ENCODE peak calls at places on chromosomes 13 and 19, in eight cellular contexts. C is endothelial cell of umbilical vein, Y is HepG2, F is hepatocyte, R is astrocyte, W is GM23248, H is PC-3, P is SK-N-SH. G is an unnamed sample. For H4K20me1 and H3K4me1, the result is how much of the 10 kb centered on the place peaks cover.

GRCh38 chr13:90531744-90532143 is 815.7 kb upstream of the MIR17HG start:
- DNase-seq in W (no peak), P (no peak), F (no peak), R (no peak), C (no peak), Y (no peak), H (no peak), G (no peak)

GRCh38 chr19:44003461-44004134 is 841 bp downstream of the ZNF230 start:
- DNase-seq in H (no peak), P (no peak), C (peak), Y (peak), R (no peak), F (peak), W (peak), G (no peak)

GRCh38 chr13:79062291-79062690 is 343.8 kb downstream of the RBM26 start:
- DNase-seq in R (no peak), P (peak), C (no peak), F (no peak), W (no peak), Y (no peak), H (no peak), G (no peak)

GRCh38 chr13:109468123-109468522 is 318.3 kb downstream of the IRS2 start:
- DNase-seq in W (no peak), C (no peak), R (no peak), F (no peak), H (no peak), P (no peak), Y (no peak), G (no peak)

GRCh38 chr13:98270819-98271218 is 93.8 kb upstream of the RNF113B start:
- DNase-seq in F (no peak), P (no peak), H (no peak), C (no peak), Y (no peak), R (no peak), W (no peak), G (no peak)

GRCh38 chr13:110801044-110801443 is 87.5 kb downstream of the ING1 start:
- DNase-seq in H (no peak), W (no peak), P (no peak), F (no peak), R (no peak), Y (no peak), C (no peak), G (no peak)

GRCh38 chr19:29841209-29841558 is 29.4 kb downstream of the CCNE1 start:
- DNase-seq in C (no peak), W (peak), H (peak), R (no peak), P (no peak), Y (peak), F (no peak), G (peak)

GRCh38 chr13:100789025-100789424 is 114.4 kb upstream of the TMTC4 start:
- DNase-seq in C (no peak), W (no peak), Y (no peak), P (no peak), F (no peak), R (no peak), H (no peak), G (no peak)

GRCh38 chr13:37403776-37404497 is 194.6 kb downstream of the POSTN start:
- DNase-seq in F (no peak), C (no peak), H (no peak), P (no peak), R (peak), W (peak), Y (no peak), G (no peak)

GRCh38 chr13:85040176-85040660 is 759.0 kb downstream of the SLITRK6 start:
- DNase-seq in C (no peak), Y (no peak), R (no peak), F (no peak), H (no peak), W (no peak), P (peak), G (no peak)

GRCh38 chr13:99422556-99423220 is 78.6 kb upstream of the TM9SF2 start:
- DNase-seq in C (no peak), H (no peak), R (no peak), Y (no peak), P (no peak), W (no peak), F (no peak), G (no peak)

GRCh38 chr19:33905937-33906577 is 109.4 kb downstream of the KCTD15 start:
- DNase-seq in Y (no peak), C (peak), F (peak), H (peak), P (peak), W (peak), R (no peak), G (peak)

GRCh38 chr13:50577806-50578205 is 265.7 kb downstream of the DLEU7 start:
- DNase-seq in H (no peak), Y (no peak), C (no peak), R (no peak), F (no peak), P (no peak), W (no peak), G (no peak)

GRCh38 chr19:3642987-3643386 is 16.4 kb upstream of the CACTIN start:
- DNase-seq in Y (no peak), F (no peak), H (no peak), P (peak), C (peak), W (peak), R (no peak), G (no peak)

GRCh38 chr19:57802269-57802668 is 12.4 kb downstream of the ZNF552 start:
- DNase-seq in P (no peak), R (no peak), W (no peak), Y (no peak), C (no peak), H (no peak), F (no peak), G (no peak)

GRCh38 chr13:100848304-100848703 is 173.7 kb upstream of the TMTC4 start:
- DNase-seq in F (no peak), W (no peak), H (no peak), R (no peak), P (no peak), Y (no peak), C (no peak), G (no peak)

GRCh38 chr13:94617389-94618000 is 15.8 kb downstream of the GPR180 start:
- DNase-seq in C (peak), F (peak), W (peak), H (peak), R (no peak), Y (peak), P (peak), G (no peak)

GRCh38 chr13:92843549-92843948 is 383.1 kb upstream of the GPC6 start:
- DNase-seq in P (no peak), W (peak), R (peak), C (no peak), H (peak), Y (no peak), F (peak), G (no peak)

GRCh38 chr19:1296078-1296477 is 10.4 kb downstream of the EFNA2 start:
- DNase-seq in R (no peak), F (no peak), P (no peak), C (no peak), Y (no peak), H (no peak), W (no peak), G (no peak)

GRCh38 chr13:23950736-23951510 is 53.6 kb upstream of the C1QTNF9B start:
- DNase-seq in P (no peak), F (no peak), C (no peak), H (no peak), R (no peak), W (peak), Y (no peak), G (no peak)

GRCh38 chr13:54628383-54628782 is 1599.8 kb downstream of the OLFM4 start:
- DNase-seq in F (no peak), H (peak), R (no peak), Y (no peak), W (no peak), C (no peak), P (no peak), G (no peak)

GRCh38 chr13:97535619-97536018 is 101.7 kb downstream of the RAP2A start:
- DNase-seq in F (no peak), Y (no peak), H (peak), C (no peak), R (peak), P (no peak), W (peak), G (peak)

GRCh38 chr13:70960841-70961443 is 852.7 kb upstream of the KLHL1 start:
- DNase-seq in Y (peak), C (peak), W (peak), F (peak), P (peak), R (peak), H (peak), G (no peak)

GRCh38 chr19:50944795-50945194 is 8.0 kb downstream of the KLK5 start:
- DNase-seq in P (no peak), Y (no peak), C (no peak), F (no peak), R (no peak), W (no peak), H (no peak), G (no peak)

GRCh38 chr13:86464193-86464592 is 665.0 kb upstream of the SLITRK6 start:
- DNase-seq in R (no peak), W (peak), Y (no peak), C (no peak), H (peak), F (no peak), P (peak), G (no peak)

GRCh38 chr19:42653841-42654240 is 59.1 kb upstream of the CEACAM8 start:
- DNase-seq in W (no peak), R (no peak), F (no peak), C (no peak), P (no peak), H (no peak), Y (no peak), G (no peak)

GRCh38 chr13:108227651-108228272 is 9.6 kb downstream of the ABHD13 start:
- DNase-seq in H (peak), P (peak), C (peak), F (peak), R (no peak), W (peak), Y (peak), G (no peak)
- H4K20me1 ChIP-seq in H (under half), P (under half), C (under half), F (under half), R (half or more), W (under half), Y (under half), G (under half)

GRCh38 chr13:44989071-44989889 is at the start of the genes GPALPP1 and NUFIP1:
- DNase-seq in F (peak), W (peak), P (peak), R (peak), H (peak), C (peak), Y (peak), G (peak)
- H3K27ac ChIP-seq in F (peak), W (peak), P (peak), R (peak), H (peak), C (peak), Y (peak), G (peak)

GRCh38 chr19:35006999-35007365 is 6.9 kb downstream of the GRAMD1A start:
- DNase-seq in Y (no peak), P (no peak), W (no peak), C (no peak), H (no peak), F (no peak), R (no peak), G (no peak)

GRCh38 chr19:35002037-35002535 is 2.0 kb downstream of the GRAMD1A start:
- DNase-seq in Y (no peak), F (no peak), R (no peak), H (no peak), W (no peak), C (no peak), P (peak), G (no peak)

GRCh38 chr19:35006342-35006998 is 6.3 kb downstream of the GRAMD1A start:
- DNase-seq in H (peak), R (peak), F (peak), P (no peak), W (peak), Y (peak), C (peak), G (peak)

GRCh38 chr19:35005256-35005977 is 5.3 kb downstream of the GRAMD1A start:
- DNase-seq in P (no peak), R (no peak), F (no peak), H (no peak), W (no peak), Y (peak), C (no peak), G (no peak)

GRCh38 chr19:35004517-35005255 is 4.6 kb downstream of the GRAMD1A start:
- DNase-seq in W (no peak), F (no peak), C (no peak), P (no peak), R (no peak), Y (no peak), H (no peak), G (no peak)
- H3K4me1 ChIP-seq in W (under half), F (under half), C (half or more), P (under half), R (under half), Y (half or more), H (under half), G (under half)

GRCh38 chr13:112808377-112809140 is 118.7 kb downstream of the ATP11A start:
- DNase-seq in Y (no peak), C (no peak), F (no peak), R (no peak), P (no peak), H (no peak), W (no peak), G (no peak)
- H4K20me1 ChIP-seq in Y (under half), C (under half), F (under half), R (under half), P (under half), H (under half), W (under half), G (under half)